ENCODE peak calls at places on chromosomes 2 and 18, in six cellular contexts. X is thoracic aorta, H is body of pancreas, C is transverse colon, T is ascending aorta, G is GM12865. M is an unnamed sample.

GRCh38 chr2:241680827-241681599 is 5.6 kb downstream of the DTYMK start:
- DNase-seq in X (no peak), H (no peak), C (no peak), T (no peak), G (no peak), M (no peak)

GRCh38 chr18:10275506-10275905 is 178.9 kb upstream of the APCDD1 start:
- DNase-seq in X (no peak), H (no peak), C (no peak), T (no peak), G (no peak), M (no peak)

GRCh38 chr2:202375006-202375610 is 1.0 kb upstream of the BMPR2 start:
- DNase-seq in X (peak), H (peak), C (peak), T (peak), G (peak), M (peak)

GRCh38 chr2:102122115-102122514 is 20.4 kb upstream of the IL1R1 start:
- DNase-seq in X (no peak), H (no peak), C (no peak), T (peak), G (no peak), M (no peak)

GRCh38 chr2:38615237-38615636 is 12.5 kb upstream of the HNRNPLL start:
- DNase-seq in X (no peak), H (no peak), C (no peak), T (no peak), G (peak), M (no peak)

GRCh38 chr2:229591611-229592010 is 122.7 kb downstream of the DNER start:
- DNase-seq in X (no peak), H (peak), C (no peak), T (no peak), G (no peak), M (no peak)

GRCh38 chr2:88656690-88657089 is 29.4 kb upstream of the EIF2AK3 start:
- DNase-seq in X (no peak), H (no peak), C (no peak), T (peak), G (no peak), M (no peak)

GRCh38 chr2:179545024-179545423 is 280.4 kb upstream of the SESTD1 start:
- DNase-seq in X (no peak), H (no peak), C (no peak), T (no peak), G (no peak), M (no peak)

GRCh38 chr2:212177724-212178123 is 360.9 kb downstream of the ERBB4 start:
- DNase-seq in X (no peak), H (no peak), C (no peak), T (no peak), G (no peak), M (no peak)

GRCh38 chr2:134104754-134105153 is 149.1 kb upstream of the MGAT5 start:
- DNase-seq in X (no peak), H (no peak), C (no peak), T (no peak), G (no peak), M (no peak)

GRCh38 chr2:29443086-29443485 is 327.9 kb downstream of the CLIP4 start:
- DNase-seq in X (no peak), H (peak), C (no peak), T (no peak), G (no peak), M (no peak)

GRCh38 chr2:120770641-120771040 is 35.0 kb downstream of the GLI2 start:
- DNase-seq in X (no peak), H (no peak), C (no peak), T (no peak), G (no peak), M (no peak)

GRCh38 chr2:24164416-24164973 is 10.4 kb upstream of the FAM228A start:
- DNase-seq in X (no peak), H (peak), C (peak), T (no peak), G (peak), M (peak)

GRCh38 chr2:227817940-227818568 is 4.4 kb downstream of the CCL20 start:
- DNase-seq in X (peak), H (peak), C (peak), T (peak), G (peak), M (peak)

GRCh38 chr18:70299393-70299792 is 10.5 kb downstream of the SOCS6 start:
- DNase-seq in X (no peak), H (no peak), C (no peak), T (no peak), G (no peak), M (no peak)

GRCh38 chr2:150472122-150472899 is 15.2 kb downstream of the RND3 start:
- DNase-seq in X (no peak), H (peak), C (peak), T (peak), G (peak), M (peak)

GRCh38 chr18:45874501-45875184 is 49.2 kb downstream of the SIGLEC15 start:
- DNase-seq in X (no peak), H (no peak), C (peak), T (no peak), G (peak), M (no peak)

GRCh38 chr2:42547014-42547413 is 21.4 kb upstream of the MTA3 start:
- DNase-seq in X (no peak), H (no peak), C (no peak), T (no peak), G (peak), M (no peak)

GRCh38 chr2:124343827-124344498 is 318.9 kb downstream of the CNTNAP5 start:
- DNase-seq in X (no peak), H (no peak), C (no peak), T (no peak), G (no peak), M (no peak)

GRCh38 chr2:36476411-36476810 is 120.8 kb downstream of the CRIM1 start:
- DNase-seq in X (no peak), H (no peak), C (no peak), T (no peak), G (no peak), M (no peak)

GRCh38 chr18:61261870-61262269 is 71.4 kb upstream of the CDH20 start:
- DNase-seq in X (no peak), H (no peak), C (no peak), T (no peak), G (no peak), M (no peak)

GRCh38 chr2:169452080-169452479 is 27.2 kb upstream of the BBS5 start:
- DNase-seq in X (no peak), H (no peak), C (no peak), T (no peak), G (peak), M (no peak)

GRCh38 chr18:65343571-65343970 is 407.2 kb upstream of the CDH7 start:
- DNase-seq in X (no peak), H (no peak), C (no peak), T (no peak), G (no peak), M (no peak)

GRCh38 chr18:76376225-76376624 is 118.8 kb downstream of the ZNF516 start:
- DNase-seq in X (no peak), H (no peak), C (no peak), T (no peak), G (no peak), M (no peak)

GRCh38 chr18:22709288-22710060 is 223.7 kb upstream of the RBBP8 start:
- DNase-seq in X (no peak), H (no peak), C (no peak), T (no peak), G (no peak), M (no peak)

GRCh38 chr2:33051586-33052385 is 105.0 kb downstream of the LTBP1 start:
- DNase-seq in X (no peak), H (no peak), C (no peak), T (no peak), G (no peak), M (no peak)

GRCh38 chr2:187461294-187462261 is 13.5 kb upstream of the CALCRL start:
- DNase-seq in X (no peak), H (peak), C (no peak), T (no peak), G (no peak), M (no peak)

GRCh38 chr2:170481201-170481600 is 233.9 kb upstream of the SP5 start:
- DNase-seq in X (no peak), H (no peak), C (no peak), T (no peak), G (peak), M (peak)

GRCh38 chr2:61460168-61460567 is 10.7 kb downstream of the USP34 start:
- DNase-seq in X (no peak), H (no peak), C (no peak), T (no peak), G (no peak), M (no peak)

GRCh38 chr18:33326975-33327374 is 113.5 kb downstream of the CCDC178 start:
- DNase-seq in X (no peak), H (no peak), C (no peak), T (no peak), G (no peak), M (no peak)

GRCh38 chr2:101768480-101769077 is 71.1 kb downstream of the MAP4K4 start:
- DNase-seq in X (no peak), H (no peak), C (no peak), T (no peak), G (no peak), M (no peak)

GRCh38 chr2:84908948-84909713 is 3.7 kb downstream of the TMSB10 start:
- DNase-seq in X (no peak), H (no peak), C (no peak), T (peak), G (peak), M (peak)

GRCh38 chr18:70333757-70334156 is 44.9 kb downstream of the SOCS6 start:
- DNase-seq in X (peak), H (no peak), C (no peak), T (peak), G (no peak), M (no peak)

GRCh38 chr2:113211226-113212105 is 37.7 kb downstream of the PSD4 start:
- DNase-seq in X (no peak), H (no peak), C (no peak), T (no peak), G (no peak), M (no peak)

GRCh38 chr18:36758001-36758400 is 70.8 kb downstream of the TPGS2 start:
- DNase-seq in X (no peak), H (no peak), C (no peak), T (no peak), G (no peak), M (no peak)

GRCh38 chr2:37459095-37459981 is 114.9 kb downstream of the QPCT start:
- DNase-seq in X (no peak), H (no peak), C (no peak), T (no peak), G (no peak), M (no peak)

DNA sequence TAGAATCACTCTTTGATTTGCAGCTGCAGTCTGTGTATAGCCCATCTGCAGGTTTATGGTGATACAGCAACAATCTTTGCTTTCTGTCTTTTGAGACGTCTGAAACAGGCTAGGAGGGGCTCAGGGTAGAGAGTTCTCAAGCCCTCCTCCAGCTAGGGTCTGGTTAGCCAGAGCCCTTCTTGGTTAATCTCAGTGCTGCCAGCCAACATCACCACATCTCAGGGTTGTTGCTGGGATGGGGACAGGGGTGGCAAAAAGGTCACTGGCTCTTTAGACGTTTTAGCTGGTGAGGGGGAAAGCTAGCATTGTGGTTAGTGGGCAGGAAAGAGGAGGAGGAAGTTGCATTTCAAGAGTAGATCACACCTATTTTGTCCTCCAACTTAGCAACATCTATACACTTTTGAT is 136.7 kb upstream of the ACAA2 start:
- DNase-seq in X (no peak), H (no peak), C (no peak), T (no peak), G (no peak), M (no peak)
- H3K4me3 ChIP-seq in X (no peak), H (no peak), C (no peak), T (no peak), G (no peak), M (no peak)

GRCh38 chr2:47075361-47076125 is 79.6 kb downstream of the STPG4 start:
- DNase-seq in X (no peak), H (no peak), C (no peak), T (no peak), G (no peak), M (no peak)
- TF ChIP-seq CTCF in X (no peak), H (no peak), C (no peak), T (no peak), G (no peak), M (no peak)

GRCh38 chr2:218292700-218293014 is 354 bp upstream of the TMBIM1 start:
- DNase-seq in X (no peak), H (no peak), C (no peak), T (no peak), G (no peak), M (no peak)
- H3K4me3 ChIP-seq in X (peak), H (no peak), C (peak), T (peak), G (peak), M (peak)

GRCh38 chr2:158184001-158184400 is 82.3 kb downstream of the UPP2 start:
- DNase-seq in X (no peak), H (no peak), C (no peak), T (no peak), G (no peak), M (no peak)

GRCh38 chr2:158178646-158179045 is 77.0 kb downstream of the UPP2 start:
- DNase-seq in X (no peak), H (no peak), C (no peak), T (no peak), G (no peak), M (no peak)

GRCh38 chr2:158182681-158183350 is 81.1 kb downstream of the UPP2 start:
- DNase-seq in X (no peak), H (no peak), C (no peak), T (no peak), G (no peak), M (no peak)

GRCh38 chr2:158181171-158181570 is 79.5 kb downstream of the UPP2 start:
- DNase-seq in X (no peak), H (no peak), C (no peak), T (no peak), G (no peak), M (no peak)

GRCh38 chr2:158179660-158180059 is 78.0 kb downstream of the UPP2 start:
- DNase-seq in X (no peak), H (no peak), C (no peak), T (no peak), G (peak), M (no peak)
- TF ChIP-seq CTCF in X (no peak), H (no peak), C (peak), T (no peak), G (peak), M (no peak)

GRCh38 chr2:11688222-11689069 is 18.5 kb upstream of the NTSR2 start:
- DNase-seq in X (peak), H (peak), C (peak), T (peak), G (peak), M (peak)
- H3K4me3 ChIP-seq in X (peak), H (no peak), C (no peak), T (peak), G (no peak), M (no peak)